ENCODE peak calls at places on chromosomes 7 and 10, in four cellular contexts. One of them, this sample, is unnamed.

GRCh38 chr7:7639847-7640220 is 718 bp upstream of the UMAD1 start:
- DNase-seq in A549: peak
- DNase-seq in K562: no peak
- DNase-seq in HepG2: peak
- DNase-seq in this sample: no peak

GRCh38 chr7:131231381-131232220 is 96.1 kb upstream of the MKLN1 start:
- DNase-seq in HepG2: no peak
- DNase-seq in K562: no peak
- DNase-seq in A549: no peak
- DNase-seq in this sample: no peak

GRCh38 chr10:132539431-132539839 is 1.8 kb downstream of the INPP5A start:
- DNase-seq in K562: no peak
- DNase-seq in HepG2: no peak
- DNase-seq in A549: no peak
- DNase-seq in this sample: no peak

GRCh38 chr10:71647526-71648354 is 71.8 kb downstream of the C10orf105 start:
- DNase-seq in K562: peak
- DNase-seq in A549: peak
- DNase-seq in HepG2: peak
- DNase-seq in this sample: no peak

GRCh38 chr7:124536156-124536762 is 229.3 kb downstream of the GPR37 start:
- DNase-seq in K562: no peak
- DNase-seq in HepG2: no peak
- DNase-seq in A549: no peak
- DNase-seq in this sample: no peak

GRCh38 chr10:77863446-77863845 is 63.1 kb downstream of the DLG5 start:
- DNase-seq in A549: no peak
- DNase-seq in HepG2: no peak
- DNase-seq in K562: no peak
- DNase-seq in this sample: no peak

GRCh38 chr10:26863677-26864076 is 2.9 kb upstream of the ABI1 start:
- DNase-seq in HepG2: no peak
- DNase-seq in A549: no peak
- DNase-seq in K562: no peak
- DNase-seq in this sample: no peak

GRCh38 chr10:78336402-78336791 is 302.7 kb downstream of the RPS24 start:
- DNase-seq in A549: no peak
- DNase-seq in HepG2: no peak
- DNase-seq in K562: no peak
- DNase-seq in this sample: no peak

DNA sequence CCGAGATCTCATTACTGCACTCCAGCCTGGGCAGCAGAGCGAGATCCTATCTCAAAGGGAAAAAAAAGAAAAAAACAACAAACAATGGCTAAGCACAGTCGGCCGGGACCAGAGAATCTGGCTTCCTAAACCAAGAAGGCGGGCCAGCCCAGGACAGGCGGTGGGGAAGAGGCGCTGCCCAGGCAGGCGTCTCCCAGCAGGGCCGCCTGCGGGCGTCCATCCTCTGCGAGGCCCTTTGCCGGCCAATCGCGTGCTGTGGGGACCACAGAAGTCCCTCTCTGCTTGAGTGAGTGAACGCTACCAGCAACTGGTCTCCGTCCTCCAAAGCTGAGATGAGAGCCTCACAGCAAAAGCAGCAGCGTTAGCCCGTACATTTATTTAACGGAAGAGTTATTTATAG is 14.7 kb upstream of the BMS1 start:
- DNase-seq in K562: no peak
- DNase-seq in HepG2: no peak
- DNase-seq in A549: no peak
- DNase-seq in this sample: no peak
- TF ChIP-seq PHF8 in K562: no peak
- TF ChIP-seq PHF8 in HepG2: no peak
- TF ChIP-seq PHF8 in A549: no peak
- TF ChIP-seq PHF8 in this sample: no peak

GRCh38 chr7:149444260-149444659 is 16.6 kb downstream of the ZNF777 start:
- DNase-seq in HepG2: no peak
- DNase-seq in K562: no peak
- DNase-seq in A549: no peak
- DNase-seq in this sample: peak
- TF ChIP-seq PHF8 in HepG2: no peak
- TF ChIP-seq PHF8 in K562: no peak
- TF ChIP-seq PHF8 in A549: no peak
- TF ChIP-seq PHF8 in this sample: no peak

DNA sequence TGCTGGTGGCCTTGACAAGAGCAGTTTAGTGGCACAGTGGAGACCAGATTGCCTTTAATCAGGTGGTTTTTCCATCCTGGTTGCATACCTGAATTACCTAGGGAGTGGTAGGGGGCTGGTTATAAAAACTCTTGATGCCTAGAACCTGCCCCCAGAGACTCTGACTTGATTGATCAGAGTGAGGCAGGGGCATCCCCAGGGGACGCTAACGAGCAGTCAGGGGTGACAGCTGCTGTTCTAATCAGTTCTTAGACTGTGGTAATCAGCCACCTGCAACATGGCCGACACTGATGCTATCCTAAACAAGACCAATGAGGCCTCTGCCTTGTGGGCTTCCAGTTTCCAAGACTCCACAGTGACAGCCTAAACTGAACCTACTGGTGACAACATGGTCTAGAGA is 2.0 kb upstream of the OPALIN start:
- DNase-seq in A549: no peak
- DNase-seq in K562: no peak
- DNase-seq in HepG2: no peak
- DNase-seq in this sample: no peak
- TF ChIP-seq PHF8 in A549: no peak
- TF ChIP-seq PHF8 in K562: no peak
- TF ChIP-seq PHF8 in HepG2: no peak
- TF ChIP-seq PHF8 in this sample: no peak

GRCh38 chr10:52194188-52194587 is 119.9 kb upstream of the DKK1 start:
- DNase-seq in K562: no peak
- DNase-seq in A549: no peak
- DNase-seq in HepG2: no peak
- DNase-seq in this sample: no peak
- TF ChIP-seq PHF8 in K562: no peak
- TF ChIP-seq PHF8 in A549: no peak
- TF ChIP-seq PHF8 in HepG2: no peak
- TF ChIP-seq PHF8 in this sample: no peak

DNA sequence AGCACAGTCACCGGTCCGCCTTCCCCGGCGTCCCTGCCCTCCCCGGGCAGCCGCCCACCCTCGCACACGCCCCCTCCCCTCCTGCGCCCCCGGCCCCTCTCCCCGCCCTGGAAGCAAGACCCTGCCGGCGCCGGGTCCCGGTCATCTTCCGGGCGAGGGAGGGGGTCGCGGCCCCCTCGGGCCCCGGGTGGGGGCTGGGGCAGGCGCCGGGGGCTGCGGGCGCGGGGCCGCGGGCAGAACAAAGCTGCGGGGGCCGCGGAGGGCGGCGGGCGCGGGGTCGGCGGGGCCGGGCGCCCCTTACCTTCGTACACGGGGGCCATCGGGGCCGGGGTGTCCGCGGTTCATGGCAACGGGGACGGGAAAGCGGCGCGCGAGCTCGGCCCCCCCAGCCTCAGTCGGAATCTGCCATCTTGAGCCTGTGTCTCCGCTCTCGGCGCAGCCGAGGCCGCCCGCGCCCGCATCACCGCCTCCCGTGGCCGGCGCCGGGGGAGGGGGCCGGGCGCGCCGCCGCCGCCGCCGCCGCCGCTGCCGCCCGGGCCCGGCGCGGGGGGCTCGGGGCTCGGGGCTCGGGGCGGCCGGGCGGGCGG is 401 bp downstream of the HIPK2 start:
- DNase-seq in A549: peak
- DNase-seq in K562: peak
- DNase-seq in HepG2: no peak
- DNase-seq in this sample: no peak
- TF ChIP-seq PHF8 in A549: no peak
- TF ChIP-seq PHF8 in K562: no peak
- TF ChIP-seq PHF8 in HepG2: no peak
- TF ChIP-seq PHF8 in this sample: peak

DNA sequence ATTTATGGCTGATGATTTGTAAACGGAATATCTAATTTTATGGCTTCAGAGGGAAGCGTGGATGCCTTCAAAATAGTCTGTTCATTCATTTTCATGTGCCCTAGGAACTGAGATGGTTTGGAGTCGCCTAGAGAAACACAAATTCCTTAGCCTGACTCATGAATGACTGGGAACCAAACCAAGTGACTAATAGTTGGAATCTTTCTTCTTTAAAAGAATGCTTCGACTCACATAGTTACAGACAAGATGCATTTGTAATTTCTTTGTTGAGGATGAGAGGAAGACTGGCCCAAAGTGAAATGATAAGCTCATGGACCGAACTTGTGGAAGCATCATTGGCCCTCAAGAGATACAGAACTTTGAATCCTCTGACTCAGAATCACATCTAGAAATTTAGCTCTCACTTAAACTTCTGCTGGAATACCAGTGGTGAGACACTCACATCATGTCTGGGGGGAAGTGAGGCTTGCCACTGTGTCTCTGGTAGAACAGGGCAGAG is 1107.2 kb downstream of the NRG3 start:
- DNase-seq in A549: no peak
- DNase-seq in HepG2: no peak
- DNase-seq in K562: no peak
- DNase-seq in this sample: no peak
- TF ChIP-seq PHF8 in A549: no peak
- TF ChIP-seq PHF8 in HepG2: no peak
- TF ChIP-seq PHF8 in K562: no peak
- TF ChIP-seq PHF8 in this sample: no peak

DNA sequence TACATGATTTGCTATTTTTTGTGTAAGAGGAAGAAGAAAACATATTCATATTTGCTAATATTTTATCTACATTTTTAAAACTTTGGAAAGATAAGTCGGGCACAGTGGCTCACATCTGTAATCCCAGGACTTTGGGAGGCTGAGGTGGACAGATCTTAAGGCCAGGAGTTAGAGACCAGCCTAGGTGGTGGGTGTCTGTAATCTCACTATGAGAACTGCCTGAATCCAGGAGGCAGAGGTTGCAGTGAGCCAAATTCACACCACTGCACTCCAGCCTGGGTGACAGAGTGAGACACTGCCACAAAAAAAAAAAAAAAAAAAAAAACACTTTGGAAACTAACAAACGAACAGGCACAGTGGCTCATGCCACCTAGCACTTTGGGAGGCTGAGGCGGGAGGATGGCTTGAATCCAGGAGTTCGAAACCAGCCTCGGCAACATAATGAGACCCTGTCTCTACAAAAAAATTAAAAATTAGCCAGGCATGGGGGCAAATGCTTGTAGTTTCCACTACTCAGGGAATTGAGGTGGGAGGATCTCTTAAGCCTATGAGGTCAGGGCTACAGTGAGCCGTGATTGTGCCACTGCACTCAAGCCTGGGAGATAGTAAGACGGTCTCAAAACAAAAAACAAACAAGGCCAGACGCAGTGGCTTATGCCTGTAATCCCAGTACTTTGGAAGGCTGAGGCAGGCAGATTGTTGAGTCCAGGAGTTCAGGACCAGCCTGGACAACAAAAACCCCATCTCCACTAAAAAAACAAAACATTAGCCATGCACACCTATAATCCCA is 25.6 kb downstream of the HERC4 start:
- DNase-seq in A549: no peak
- DNase-seq in K562: no peak
- DNase-seq in HepG2: peak
- DNase-seq in this sample: no peak
- TF ChIP-seq PHF8 in A549: no peak
- TF ChIP-seq PHF8 in K562: no peak
- TF ChIP-seq PHF8 in HepG2: no peak
- TF ChIP-seq PHF8 in this sample: no peak

GRCh38 chr7:12504144-12504543 is 66.4 kb upstream of the SCIN start:
- DNase-seq in A549: no peak
- DNase-seq in K562: no peak
- DNase-seq in HepG2: no peak
- DNase-seq in this sample: no peak
- TF ChIP-seq PHF8 in A549: no peak
- TF ChIP-seq PHF8 in K562: no peak
- TF ChIP-seq PHF8 in HepG2: no peak
- TF ChIP-seq PHF8 in this sample: no peak